ENCODE peak calls at places on chromosomes 4 and X, in ten cellular contexts. G, E, D, N, A, L, C, U, X and F are unnamed samples.
A peak's percentile ranks its signal among the peaks of the same experiment; 100 is the strongest.

GRCh38 chr4:3442460-3442958 is 741 bp downstream of the HGFAC start:
- DNase-seq in L (no peak), C (no peak), X (no peak), G (no peak), E (no peak), A (no peak), D (no peak), N (no peak), U (no peak), F (no peak)

GRCh38 chrX:13763489-13763888 is 28.9 kb downstream of the OFD1 start:
- DNase-seq in G (no peak), L (no peak), N (peak; percentile 33), U (no peak), D (no peak), E (no peak), X (no peak), C (peak; percentile 48), A (peak; percentile 42), F (no peak)

GRCh38 chr4:155828628-155829027 is 37.4 kb downstream of the ASIC5 start:
- DNase-seq in E (no peak), G (no peak), C (no peak), U (no peak), D (no peak), L (no peak), X (no peak), N (no peak), A (no peak), F (no peak)

GRCh38 chr4:39339968-39340367 is 26.2 kb downstream of the RFC1 start:
- DNase-seq in X (no peak), G (no peak), U (no peak), A (no peak), D (no peak), E (no peak), C (no peak), N (no peak), L (no peak), F (no peak)

GRCh38 chr4:90245837-90246236 is 118.6 kb downstream of the CCSER1 start:
- DNase-seq in E (no peak), L (no peak), X (no peak), U (no peak), A (no peak), G (no peak), D (no peak), N (no peak), C (no peak), F (no peak)

GRCh38 chr4:64718091-64718490 is 308.8 kb upstream of the TECRL start:
- DNase-seq in G (no peak), D (no peak), X (no peak), A (no peak), N (no peak), L (no peak), E (no peak), C (no peak), U (no peak), F (no peak)

GRCh38 chrX:113514906-113515305 is 674.3 kb upstream of the AMOT start:
- DNase-seq in A (no peak), G (no peak), U (peak; percentile 10), L (no peak), N (no peak), E (no peak), D (no peak), X (no peak), C (no peak), F (no peak)

GRCh38 chr4:123986268-123986798 is 589.7 kb downstream of the SPRY1 start:
- DNase-seq in D (no peak), L (peak; percentile 85), X (peak; percentile 3), A (peak; percentile 74), N (no peak), E (peak; percentile 0), U (no peak), G (peak; percentile 74), C (no peak), F (no peak)

GRCh38 chrX:29196501-29196900 is 609.3 kb downstream of the IL1RAPL1 start:
- DNase-seq in D (no peak), X (no peak), E (no peak), A (no peak), U (no peak), L (no peak), C (no peak), N (no peak), G (no peak), F (no peak)

GRCh38 chr4:39427477-39428119 is 20.9 kb downstream of the KLB start:
- DNase-seq in G (no peak), N (no peak), E (no peak), U (no peak), C (no peak), A (no peak), L (no peak), D (no peak), X (no peak), F (no peak)

GRCh38 chrX:65696613-65697012 is 29.2 kb downstream of the MSN start:
- DNase-seq in E (no peak), N (no peak), C (no peak), G (no peak), D (no peak), L (peak; percentile 4), X (no peak), A (no peak), U (no peak), F (no peak)

GRCh38 chr4:60724623-60725022 is 475.5 kb upstream of the ADGRL3 start:
- DNase-seq in A (peak; percentile 22), X (no peak), D (no peak), U (peak; percentile 12), L (peak; percentile 89), C (no peak), G (peak; percentile 72), N (no peak), E (no peak), F (no peak)

GRCh38 chr4:86223472-86223871 is 136.4 kb downstream of the MAPK10 start:
- DNase-seq in C (no peak), X (peak; percentile 49), U (no peak), N (no peak), L (peak; percentile 30), G (no peak), D (no peak), A (no peak), E (no peak), F (no peak)

GRCh38 chrX:53362439-53362838 is 60.0 kb downstream of the SMC1A start:
- DNase-seq in G (no peak), D (no peak), L (no peak), A (no peak), U (no peak), C (no peak), X (no peak), N (no peak), E (no peak), F (no peak)

GRCh38 chr4:121448231-121448630 is 67.4 kb upstream of the QRFPR start:
- DNase-seq in C (no peak), G (no peak), L (no peak), X (peak; percentile 74), U (no peak), N (no peak), A (no peak), D (no peak), E (no peak), F (no peak)

GRCh38 chr4:152352645-152353116 is 183.2 kb downstream of the FBXW7 start:
- DNase-seq in A (peak; percentile 80), C (no peak), G (peak; percentile 77), E (no peak), D (peak; percentile 8), X (no peak), L (peak; percentile 97), U (peak; percentile 73), N (no peak), F (peak; percentile 86)

GRCh38 chrX:82677281-82677680 is 830.8 kb upstream of the POU3F4 start:
- DNase-seq in D (no peak), A (no peak), C (no peak), U (no peak), E (no peak), L (no peak), G (no peak), X (no peak), N (no peak), F (no peak)

GRCh38 chrX:82676386-82676785 is 831.7 kb upstream of the POU3F4 start:
- DNase-seq in D (no peak), C (no peak), L (no peak), A (no peak), N (no peak), U (no peak), X (no peak), E (no peak), G (no peak), F (no peak)
- TF ChIP-seq CTCF in D (peak; percentile 14), C (no peak), L (peak; percentile 55), A (no peak), N (peak; percentile 24), U (no peak), X (no peak), E (peak; percentile 21), G (no peak), F (no peak)

GRCh38 chr4:177546745-177547144 is 104.5 kb upstream of the AGA start:
- DNase-seq in X (no peak), N (no peak), L (peak; percentile 15), E (no peak), C (no peak), A (no peak), U (no peak), G (no peak), D (no peak), F (no peak)
- TF ChIP-seq CTCF in X (no peak), N (no peak), L (peak; percentile 50), E (no peak), C (no peak), A (no peak), U (peak; percentile 18), G (no peak), D (no peak), F (peak; percentile 12)

GRCh38 chr4:17642404-17642783 is 28.0 kb downstream of the MED28 start:
- DNase-seq in U (no peak), X (no peak), D (no peak), L (no peak), G (no peak), A (no peak), E (no peak), C (no peak), N (no peak), F (no peak)

GRCh38 chr4:17647176-17647806 is 32.9 kb downstream of the MED28 start:
- DNase-seq in E (no peak), D (no peak), X (no peak), N (no peak), U (no peak), G (no peak), L (no peak), A (no peak), C (no peak), F (no peak)

GRCh38 chr4:17650404-17650803 is 36.0 kb downstream of the MED28 start:
- DNase-seq in G (no peak), U (no peak), D (no peak), E (no peak), N (no peak), L (no peak), A (no peak), X (no peak), C (no peak), F (peak; percentile 42)

GRCh38 chr4:17646693-17647092 is 32.3 kb downstream of the MED28 start:
- DNase-seq in U (no peak), N (no peak), C (no peak), G (no peak), E (no peak), L (no peak), D (no peak), X (no peak), A (no peak), F (no peak)

GRCh38 chr4:17647927-17648326 is 33.5 kb downstream of the MED28 start:
- DNase-seq in L (no peak), G (no peak), D (no peak), X (no peak), U (no peak), A (no peak), C (no peak), E (no peak), N (no peak), F (no peak)
- TF ChIP-seq CTCF in L (peak; percentile 44), G (no peak), D (no peak), X (no peak), U (no peak), A (no peak), C (no peak), E (no peak), N (no peak), F (no peak)

GRCh38 chr4:1004071-1004418 is 7.4 kb upstream of the FGFRL1 start:
- DNase-seq in G (no peak), A (no peak), D (no peak), C (no peak), L (no peak), U (no peak), X (no peak), N (no peak), E (no peak), F (no peak)
- TF ChIP-seq CTCF in G (no peak), A (no peak), D (no peak), C (no peak), L (no peak), U (no peak), X (no peak), N (no peak), E (no peak), F (no peak)